ENCODE peak calls at places on chromosomes 16 and 17, in five cellular contexts. C, I, M, E and J are unnamed samples. For H3K4me1, the result is how much of the 10 kb centered on the place peaks cover.

GRCh38 chr16:85278851-85279250 is 166.6 kb upstream of the CIBAR2 start:
- DNase-seq in C (no peak), I (no peak), M (no peak), E (no peak), J (no peak)

GRCh38 chr16:56964243-56965148 is 2.7 kb downstream of the CETP start:
- DNase-seq in C (peak), I (peak), M (peak), E (peak), J (peak)

GRCh38 chr17:33233855-33234228 is 59.3 kb downstream of the ASIC2 start:
- DNase-seq in C (no peak), I (no peak), M (no peak), E (no peak), J (peak)

GRCh38 chr17:48510761-48511604 is 19.8 kb downstream of the HOXB1 start:
- DNase-seq in C (no peak), I (no peak), M (peak), E (no peak), J (peak)

GRCh38 chr17:55795098-55795497 is 44.2 kb downstream of the PCTP start:
- DNase-seq in C (no peak), I (no peak), M (no peak), E (no peak), J (no peak)

GRCh38 chr16:751152-752007 is 9.2 kb upstream of the MSLN start:
- DNase-seq in C (no peak), I (no peak), M (no peak), E (no peak), J (no peak)

GRCh38 chr17:30832438-30832790 is 648 bp downstream of the ATAD5 start:
- DNase-seq in C (no peak), I (no peak), M (no peak), E (no peak), J (no peak)

GRCh38 chr17:74923538-74924249 is 379 bp upstream of the OTOP2 start:
- DNase-seq in C (peak), I (peak), M (peak), E (peak), J (peak)

GRCh38 chr16:55853114-55853513 is 20.2 kb upstream of the CES1 start:
- DNase-seq in C (no peak), I (no peak), M (no peak), E (no peak), J (no peak)

GRCh38 chr16:75550211-75550662 is 5.8 kb downstream of the TMEM231 start:
- DNase-seq in C (no peak), I (peak), M (peak), E (no peak), J (no peak)

GRCh38 chr17:3004925-3005324 is 58.5 kb downstream of the OR1D5 start:
- DNase-seq in C (no peak), I (no peak), M (no peak), E (no peak), J (no peak)

GRCh38 chr16:49850558-49851467 is 5.1 kb downstream of the ZNF423 start:
- DNase-seq in C (no peak), I (no peak), M (no peak), E (no peak), J (no peak)

GRCh38 chr17:41649923-41650519 is 25.6 kb upstream of the KRT17 start:
- DNase-seq in C (no peak), I (no peak), M (no peak), E (no peak), J (no peak)

GRCh38 chr17:10061131-10061581 is 137.2 kb downstream of the GAS7 start:
- DNase-seq in C (peak), I (peak), M (no peak), E (no peak), J (no peak)

GRCh38 chr17:46097497-46097896 is 95.7 kb downstream of the KANSL1 start:
- DNase-seq in C (no peak), I (no peak), M (no peak), E (no peak), J (no peak)

GRCh38 chr17:16938031-16938430 is 33.9 kb downstream of the TNFRSF13B start:
- DNase-seq in C (no peak), I (no peak), M (no peak), E (no peak), J (no peak)

GRCh38 chr17:83136156-83136555 is 56.7 kb downstream of the METRNL start:
- DNase-seq in C (peak), I (no peak), M (no peak), E (no peak), J (no peak)

GRCh38 chr16:79269211-79269863 is 331.2 kb downstream of the MAF start:
- DNase-seq in C (no peak), I (no peak), M (peak), E (no peak), J (no peak)

GRCh38 chr16:31181102-31181830 is 1.3 kb downstream of the FUS start:
- DNase-seq in C (peak), I (peak), M (peak), E (no peak), J (peak)

GRCh38 chr16:22369221-22369811 is 5.1 kb downstream of the CDR2 start:
- DNase-seq in C (no peak), I (peak), M (no peak), E (peak), J (peak)

GRCh38 chr16:88012360-88012759 is 61.1 kb downstream of the BANP start:
- DNase-seq in C (no peak), I (no peak), M (no peak), E (no peak), J (no peak)

GRCh38 chr17:82892869-82893565 is 53.2 kb upstream of the ZNF750 start:
- DNase-seq in C (no peak), I (no peak), M (peak), E (peak), J (peak)

GRCh38 chr17:31202968-31203367 is 94.1 kb downstream of the OMG start:
- DNase-seq in C (no peak), I (no peak), M (no peak), E (no peak), J (no peak)

GRCh38 chr16:3158498-3159314 is 23.9 kb downstream of the ZNF213 start:
- DNase-seq in C (peak), I (peak), M (peak), E (peak), J (peak)

GRCh38 chr17:56817066-56817465 is 16.7 kb downstream of the C17orf67 start:
- DNase-seq in C (no peak), I (no peak), M (no peak), E (no peak), J (no peak)

GRCh38 chr17:37742114-37742761 is 2.6 kb downstream of the HNF1B start:
- DNase-seq in C (no peak), I (peak), M (no peak), E (peak), J (no peak)

GRCh38 chr16:29290631-29291247 is 115.8 kb downstream of the NPIPB11 start:
- DNase-seq in C (peak), I (peak), M (peak), E (no peak), J (no peak)

DNA sequence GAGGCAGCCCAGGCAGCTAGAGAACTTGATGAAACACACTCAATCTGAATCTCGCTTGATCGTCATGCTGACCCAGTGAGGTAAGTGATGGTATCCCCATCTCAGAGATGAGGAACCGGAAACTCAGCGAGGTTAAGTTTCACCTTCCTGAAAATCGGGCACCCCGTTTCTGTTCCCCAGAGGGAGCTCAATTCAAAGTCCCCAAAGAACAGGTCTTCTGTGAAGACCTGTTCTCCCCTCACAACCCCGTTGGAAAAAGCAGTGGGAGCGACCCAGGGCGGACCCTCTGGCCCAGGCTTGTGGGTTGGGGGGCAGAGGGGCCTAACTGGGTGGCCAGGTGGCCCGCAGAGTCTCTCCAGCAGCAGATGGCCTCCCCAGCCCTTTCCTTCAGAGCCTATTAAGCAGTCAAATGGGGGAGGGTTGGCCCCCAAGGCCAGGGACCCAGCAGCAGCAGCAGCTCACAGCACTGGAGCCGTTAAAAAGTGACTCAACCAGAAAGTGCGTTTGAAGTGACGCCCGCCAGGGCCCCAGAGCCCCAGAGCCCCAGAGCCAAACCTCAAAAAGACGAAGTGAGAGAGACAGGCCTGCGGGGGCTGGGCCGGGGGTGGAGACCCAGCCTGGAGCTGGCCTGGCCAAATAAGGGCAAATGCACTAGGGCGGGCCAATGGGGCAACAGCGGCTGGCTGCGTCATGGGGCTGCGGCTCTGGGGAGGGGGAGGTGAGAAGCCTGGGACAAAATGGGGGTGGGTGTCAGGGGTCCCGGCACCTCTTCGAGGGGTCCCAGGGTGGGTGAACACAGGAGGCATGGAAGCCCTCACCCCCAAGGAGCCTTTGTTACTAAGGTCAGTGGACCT is 9.2 kb upstream of the TSPOAP1 start:
- DNase-seq in C (peak), I (peak), M (peak), E (peak), J (peak)
- H3K4me1 ChIP-seq in C (under half), I (under half), M (half or more), E (half or more), J (half or more)

GRCh38 chr17:50478391-50479361 is at the start of gene RSAD1:
- DNase-seq in C (peak), I (peak), M (peak), E (peak), J (peak)
- H3K4me1 ChIP-seq in C (under half), I (under half), M (under half), E (under half), J (under half)

DNA sequence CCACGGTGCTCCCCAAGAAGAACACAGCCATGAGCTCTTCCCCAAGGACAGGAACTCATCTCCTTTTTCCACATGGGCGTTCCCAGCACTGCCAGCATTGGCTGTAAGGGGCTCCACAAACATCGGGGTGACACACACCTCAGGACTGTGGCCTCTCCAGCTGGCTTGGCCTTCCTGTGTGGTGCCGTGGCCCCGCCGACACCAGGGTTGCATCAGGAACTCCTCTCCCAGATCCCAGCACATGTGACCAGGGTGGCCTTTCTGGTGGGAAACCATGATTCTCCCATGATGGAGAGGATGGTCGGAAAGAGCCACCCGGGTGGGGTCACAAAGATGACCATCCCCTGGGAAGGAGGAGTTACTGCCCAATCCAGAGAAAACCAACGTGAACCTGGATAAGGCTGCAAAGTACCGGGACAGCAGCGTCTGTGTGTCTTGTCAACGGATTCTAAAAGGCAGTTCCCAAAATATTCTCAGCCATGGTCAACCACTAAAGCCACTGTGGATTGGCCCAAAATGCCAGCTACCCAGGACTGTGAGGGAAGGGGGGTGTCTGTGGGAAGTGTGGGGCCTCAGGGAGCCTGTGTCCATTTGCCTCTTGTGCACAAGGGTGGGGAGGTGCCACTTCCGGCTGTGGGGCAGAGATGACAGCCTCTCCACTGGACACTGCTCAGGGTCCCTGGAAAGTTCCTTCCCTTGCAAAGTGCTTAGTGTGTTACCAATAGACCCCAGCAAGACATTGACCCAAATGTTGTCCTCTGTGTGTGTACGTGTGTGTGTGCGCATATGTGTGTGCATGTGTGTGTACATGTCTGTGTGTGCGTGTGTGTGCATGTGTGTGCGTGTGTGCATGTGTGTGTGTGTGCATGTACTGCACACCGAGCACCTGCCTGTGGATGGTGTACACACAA is 78.0 kb upstream of the CBX4 start:
- DNase-seq in C (peak), I (no peak), M (no peak), E (no peak), J (no peak)
- H3K4me1 ChIP-seq in C (under half), I (under half), M (under half), E (under half), J (under half)

DNA sequence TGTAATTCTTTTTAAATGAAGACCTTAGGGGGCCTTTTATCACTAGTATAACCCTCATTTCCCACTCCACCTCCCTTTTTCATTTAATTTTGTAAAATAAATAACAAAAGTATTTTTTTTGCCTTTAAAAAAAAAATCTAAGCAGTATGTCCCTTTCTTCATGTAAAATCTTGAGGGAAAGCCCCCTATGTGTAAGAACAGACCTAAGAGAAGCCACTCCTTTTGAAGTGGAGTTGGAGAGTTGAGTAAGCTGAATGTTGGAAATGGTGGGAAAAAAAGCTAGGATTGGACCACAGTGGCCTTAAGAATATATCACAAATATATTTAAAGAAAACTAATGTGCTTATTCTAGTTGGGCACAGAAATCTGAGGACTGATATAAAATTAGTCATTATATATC is 44.5 kb upstream of the INTS2 start:
- DNase-seq in C (no peak), I (no peak), M (no peak), E (no peak), J (no peak)
- H3K4me1 ChIP-seq in C (under half), I (under half), M (under half), E (under half), J (under half)

DNA sequence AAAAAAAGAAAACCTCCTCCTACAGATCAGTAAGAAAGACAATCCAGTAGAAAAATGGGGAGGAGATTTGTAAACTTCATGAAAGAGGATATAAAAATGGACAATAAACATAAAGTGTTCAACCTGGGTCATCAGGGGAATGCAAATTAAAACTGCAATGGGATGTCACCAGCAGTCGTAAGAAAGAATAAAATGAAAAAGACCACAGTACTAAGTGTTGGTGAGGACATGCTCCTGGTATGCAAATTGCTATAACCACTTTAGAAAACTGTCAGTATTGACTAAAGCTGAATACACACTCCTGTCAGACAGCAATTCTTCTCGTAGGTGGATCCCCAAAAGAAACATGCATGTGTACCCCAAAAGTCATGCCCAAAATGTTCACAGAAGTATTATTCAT is 265.3 kb upstream of the CACNG5 start:
- DNase-seq in C (no peak), I (no peak), M (no peak), E (no peak), J (no peak)
- H3K4me1 ChIP-seq in C (under half), I (under half), M (under half), E (under half), J (under half)